ENCODE peak calls at places on chromosomes 1 and 21, in six cellular contexts. H is IMR-90, W is H9, P is PC-3, S is GM23338, K is K562. Z is an unnamed sample.

GRCh38 chr1:170355267-170355801 is 176.6 kb upstream of the GORAB start:
- DNase-seq in W (no peak), S (no peak), K (no peak), P (no peak), H (no peak), Z (no peak)

GRCh38 chr1:5586629-5587028 is 405.6 kb downstream of the NPHP4 start:
- DNase-seq in W (peak; percentile 10), S (no peak), H (no peak), K (no peak), P (no peak), Z (no peak)

GRCh38 chr1:110508038-110508437 is 10.9 kb downstream of the KCNA10 start:
- DNase-seq in K (no peak), P (no peak), H (peak; percentile 9), S (peak; percentile 63), W (peak; percentile 82), Z (no peak)

GRCh38 chr1:169049258-169049936 is 57.1 kb upstream of the ATP1B1 start:
- DNase-seq in K (no peak), W (no peak), P (no peak), H (no peak), S (no peak), Z (no peak)

GRCh38 chr1:246005067-246005466 is 502.0 kb downstream of the SMYD3 start:
- DNase-seq in K (no peak), P (peak; percentile 66), H (peak; percentile 96), S (no peak), W (no peak), Z (peak; percentile 95)

GRCh38 chr1:54559771-54560231 is 11.8 kb downstream of the ACOT11 start:
- DNase-seq in P (no peak), K (no peak), H (no peak), W (no peak), S (no peak), Z (peak; percentile 73)

GRCh38 chr21:31446206-31446900 is 102.3 kb upstream of the TIAM1 start:
- DNase-seq in K (no peak), S (no peak), W (no peak), P (no peak), H (no peak), Z (no peak)

GRCh38 chr1:110208916-110209650 is 1.0 kb upstream of the KCNC4 start:
- DNase-seq in K (no peak), H (no peak), W (no peak), S (peak; percentile 23), P (no peak), Z (peak; percentile 81)

GRCh38 chr1:180251526-180252305 is 21.7 kb downstream of the LHX4 start:
- DNase-seq in P (no peak), K (no peak), S (no peak), W (no peak), H (no peak), Z (peak; percentile 58)

GRCh38 chr1:198794498-198794897 is 155.7 kb downstream of the PTPRC start:
- DNase-seq in H (peak; percentile 85), P (no peak), W (no peak), K (no peak), S (no peak), Z (no peak)

GRCh38 chr1:211335507-211336157 is 9.0 kb downstream of the TRAF5 start:
- DNase-seq in H (no peak), S (no peak), P (no peak), K (no peak), W (peak; percentile 22), Z (no peak)

GRCh38 chr1:153617677-153618076 is 1.6 kb upstream of the S100A14 start:
- DNase-seq in H (no peak), W (peak; percentile 75), K (peak; percentile 65), S (peak; percentile 60), P (peak; percentile 96), Z (no peak)

GRCh38 chr1:27595597-27595996 is 8.3 kb downstream of the AHDC1 start:
- DNase-seq in K (no peak), W (no peak), P (no peak), S (no peak), H (no peak), Z (peak; percentile 52)
- H4K20me1 ChIP-seq in K (peaks cover 69% of the 10 kb centered on the region), W (peaks cover 6% of the 10 kb centered on the region), P (peaks cover 64% of the 10 kb centered on the region), S (peaks cover 7% of the 10 kb centered on the region), H (peaks cover 97% of the 10 kb centered on the region), Z (peaks cover 99% of the 10 kb centered on the region)

GRCh38 chr1:178544531-178544930 is 31.6 kb downstream of the TEX35 start:
- DNase-seq in K (no peak), H (no peak), P (no peak), S (no peak), W (no peak), Z (no peak)
- H3K4me2 ChIP-seq in K (no peak overlapping the region), H (no peak overlapping the region), P (peak overlapping the region; percentile 89), S (peak overlapping the region; percentile 98), W (no peak overlapping the region), Z (no peak overlapping the region)

DNA sequence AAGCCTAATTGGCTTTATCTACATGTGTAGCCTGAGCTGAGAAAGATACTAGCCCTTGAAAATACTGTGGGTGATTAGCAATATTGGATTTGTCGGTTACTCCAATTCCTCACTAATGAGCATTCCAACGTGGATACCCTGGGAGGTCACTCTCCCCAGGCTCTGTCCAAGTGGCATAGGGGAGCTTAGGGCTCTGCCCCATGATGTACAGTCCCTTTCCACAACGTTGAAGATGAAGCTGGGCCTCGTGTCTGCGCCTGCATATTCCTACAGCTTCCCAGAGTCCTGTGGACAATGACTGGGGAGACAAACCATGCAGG is 2.6 kb downstream of the RCC1 start:
- DNase-seq in H (no peak), K (no peak), W (no peak), P (no peak), S (no peak), Z (no peak)
- H4K20me1 ChIP-seq in H (peaks cover 71% of the 10 kb centered on the region), K (peaks cover 37% of the 10 kb centered on the region), W (peaks cover 3% of the 10 kb centered on the region), P (peaks cover 40% of the 10 kb centered on the region), S (peaks cover 7% of the 10 kb centered on the region), Z (peaks cover 47% of the 10 kb centered on the region)

GRCh38 chr1:77313491-77313890 is 31.7 kb downstream of the AK5 start:
- DNase-seq in K (peak; percentile 8), W (peak; percentile 76), S (peak; percentile 80), P (peak; percentile 41), H (peak; percentile 15), Z (peak; percentile 49)
- H3K4me2 ChIP-seq in K (no peak overlapping the region), W (no peak overlapping the region), S (no peak overlapping the region), P (no peak overlapping the region), H (no peak overlapping the region), Z (no peak overlapping the region)

DNA sequence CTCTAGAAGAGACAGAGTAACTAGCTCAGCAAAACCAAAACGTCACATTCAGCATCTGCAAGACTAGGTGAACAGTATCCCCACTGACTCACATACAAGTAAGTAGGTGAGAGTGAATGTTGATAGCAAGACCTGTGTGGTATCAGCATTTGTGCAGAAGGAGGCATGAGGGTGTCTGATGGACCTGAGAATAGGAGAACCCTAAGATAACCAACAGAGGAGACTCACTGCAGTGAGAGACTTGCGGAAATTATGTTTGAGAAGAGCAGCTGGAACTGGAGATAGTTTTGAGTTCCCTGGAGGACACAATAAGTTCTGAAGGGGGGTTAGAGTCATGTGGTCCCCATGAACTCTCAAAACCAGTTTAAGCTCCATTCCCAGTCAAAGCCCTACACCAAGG is 59.1 kb downstream of the DYRK1A start:
- DNase-seq in H (no peak), W (no peak), S (no peak), K (peak; percentile 23), P (no peak), Z (no peak)
- H4K20me1 ChIP-seq in H (peaks cover 33% of the 10 kb centered on the region), W (no peaks in the 10 kb centered on the region), S (peaks cover 27% of the 10 kb centered on the region), K (no peaks in the 10 kb centered on the region), P (peaks cover 20% of the 10 kb centered on the region), Z (peaks cover 15% of the 10 kb centered on the region)

GRCh38 chr1:90730247-90731022 is 13.3 kb upstream of the BARHL2 start:
- DNase-seq in K (no peak), P (no peak), W (peak; percentile 36), S (peak; percentile 52), H (peak; percentile 9), Z (no peak)

GRCh38 chr1:90727917-90728655 is 11.0 kb upstream of the BARHL2 start:
- DNase-seq in H (no peak), W (no peak), S (peak; percentile 64), K (no peak), P (no peak), Z (no peak)

GRCh38 chr1:90731382-90732050 is 14.4 kb upstream of the BARHL2 start:
- DNase-seq in K (no peak), W (no peak), S (no peak), P (no peak), H (no peak), Z (no peak)

GRCh38 chr1:90728656-90729257 is 11.7 kb upstream of the BARHL2 start:
- DNase-seq in S (peak; percentile 41), P (no peak), K (no peak), W (peak; percentile 33), H (no peak), Z (no peak)

GRCh38 chr1:90729484-90730246 is 12.6 kb upstream of the BARHL2 start:
- DNase-seq in K (peak; percentile 42), P (no peak), H (no peak), S (peak; percentile 91), W (peak; percentile 84), Z (peak; percentile 48)
- H3K4me2 ChIP-seq in K (no peak overlapping the region), P (no peak overlapping the region), H (no peak overlapping the region), S (peak overlapping the region; percentile 83), W (peak overlapping the region; percentile 68), Z (peak overlapping the region; percentile 29)

Z was measured in osteoblast.